ENCODE peak calls at places on chromosomes 11 and 22, in eight cellular contexts. One of them, this sample, is unnamed.

GRCh38 chr11:57679396-57679795 is 11.5 kb downstream of the ZDHHC5 start:
- DNase-seq in AG04450: no peak
- DNase-seq in nephron progenitor cell: no peak
- DNase-seq in brain microvascular endothelial cell: no peak
- DNase-seq in A549: no peak
- DNase-seq in astrocyte: no peak
- DNase-seq in right lobe of liver: no peak
- DNase-seq in astrocyte of the spinal cord: no peak
- DNase-seq in this sample: no peak

GRCh38 chr11:2168286-2169000 is 3.2 kb downstream of the TH start:
- DNase-seq in AG04450: no peak
- DNase-seq in astrocyte of the spinal cord: no peak
- DNase-seq in astrocyte: no peak
- DNase-seq in nephron progenitor cell: no peak
- DNase-seq in right lobe of liver: no peak
- DNase-seq in brain microvascular endothelial cell: no peak
- DNase-seq in A549: no peak
- DNase-seq in this sample: no peak

GRCh38 chr11:7672960-7673723 is at the start of gene CYB5R2:
- DNase-seq in right lobe of liver: peak
- DNase-seq in nephron progenitor cell: peak
- DNase-seq in astrocyte: no peak
- DNase-seq in astrocyte of the spinal cord: no peak
- DNase-seq in A549: peak
- DNase-seq in AG04450: no peak
- DNase-seq in brain microvascular endothelial cell: no peak
- DNase-seq in this sample: peak

GRCh38 chr22:30574095-30574981 is at the start of gene GAL3ST1:
- DNase-seq in brain microvascular endothelial cell: no peak
- DNase-seq in nephron progenitor cell: peak
- DNase-seq in astrocyte of the spinal cord: no peak
- DNase-seq in AG04450: no peak
- DNase-seq in A549: peak
- DNase-seq in right lobe of liver: no peak
- DNase-seq in astrocyte: no peak
- DNase-seq in this sample: no peak

GRCh38 chr22:44363980-44364749 is 51.4 kb upstream of the SHISAL1 start:
- DNase-seq in right lobe of liver: peak
- DNase-seq in astrocyte of the spinal cord: no peak
- DNase-seq in nephron progenitor cell: peak
- DNase-seq in AG04450: no peak
- DNase-seq in brain microvascular endothelial cell: no peak
- DNase-seq in astrocyte: no peak
- DNase-seq in A549: no peak
- DNase-seq in this sample: no peak

GRCh38 chr22:45631839-45632238 is 39.8 kb upstream of the ATXN10 start:
- DNase-seq in brain microvascular endothelial cell: no peak
- DNase-seq in AG04450: no peak
- DNase-seq in nephron progenitor cell: no peak
- DNase-seq in astrocyte of the spinal cord: no peak
- DNase-seq in A549: no peak
- DNase-seq in right lobe of liver: no peak
- DNase-seq in astrocyte: no peak
- DNase-seq in this sample: no peak

GRCh38 chr11:32056445-32056844 is 34.4 kb upstream of the RCN1 start:
- DNase-seq in right lobe of liver: no peak
- DNase-seq in A549: no peak
- DNase-seq in astrocyte of the spinal cord: peak
- DNase-seq in brain microvascular endothelial cell: no peak
- DNase-seq in nephron progenitor cell: no peak
- DNase-seq in astrocyte: peak
- DNase-seq in AG04450: no peak
- DNase-seq in this sample: peak

GRCh38 chr22:24008022-24008283 is 2.7 kb upstream of the GSTT4 start:
- DNase-seq in brain microvascular endothelial cell: no peak
- DNase-seq in astrocyte: no peak
- DNase-seq in AG04450: no peak
- DNase-seq in nephron progenitor cell: no peak
- DNase-seq in A549: no peak
- DNase-seq in astrocyte of the spinal cord: no peak
- DNase-seq in right lobe of liver: no peak
- DNase-seq in this sample: no peak

GRCh38 chr22:21933899-21934298 is 18.7 kb downstream of the PPM1F start:
- DNase-seq in brain microvascular endothelial cell: no peak
- DNase-seq in A549: no peak
- DNase-seq in astrocyte: no peak
- DNase-seq in right lobe of liver: no peak
- DNase-seq in astrocyte of the spinal cord: no peak
- DNase-seq in nephron progenitor cell: no peak
- DNase-seq in AG04450: no peak
- DNase-seq in this sample: no peak

GRCh38 chr11:14345668-14346067 is 13.3 kb downstream of the RRAS2 start:
- DNase-seq in brain microvascular endothelial cell: no peak
- DNase-seq in right lobe of liver: no peak
- DNase-seq in AG04450: no peak
- DNase-seq in astrocyte: no peak
- DNase-seq in astrocyte of the spinal cord: no peak
- DNase-seq in nephron progenitor cell: no peak
- DNase-seq in A549: no peak
- DNase-seq in this sample: peak

GRCh38 chr11:94746721-94747120 is 21.4 kb upstream of the AMOTL1 start:
- DNase-seq in brain microvascular endothelial cell: no peak
- DNase-seq in astrocyte: no peak
- DNase-seq in right lobe of liver: no peak
- DNase-seq in A549: peak
- DNase-seq in astrocyte of the spinal cord: no peak
- DNase-seq in nephron progenitor cell: no peak
- DNase-seq in AG04450: no peak
- DNase-seq in this sample: no peak

GRCh38 chr11:36075053-36075452 is 131.2 kb downstream of the LDLRAD3 start:
- DNase-seq in right lobe of liver: no peak
- DNase-seq in A549: no peak
- DNase-seq in AG04450: peak
- DNase-seq in brain microvascular endothelial cell: peak
- DNase-seq in nephron progenitor cell: no peak
- DNase-seq in astrocyte of the spinal cord: peak
- DNase-seq in astrocyte: peak
- DNase-seq in this sample: peak

GRCh38 chr22:27802389-27803079 is 978 bp upstream of the MN1 start:
- DNase-seq in nephron progenitor cell: no peak
- DNase-seq in A549: no peak
- DNase-seq in astrocyte: no peak
- DNase-seq in brain microvascular endothelial cell: no peak
- DNase-seq in right lobe of liver: peak
- DNase-seq in AG04450: no peak
- DNase-seq in astrocyte of the spinal cord: no peak
- DNase-seq in this sample: no peak

GRCh38 chr11:86228967-86229330 is 15.6 kb upstream of the EED start:
- DNase-seq in astrocyte of the spinal cord: no peak
- DNase-seq in A549: no peak
- DNase-seq in brain microvascular endothelial cell: no peak
- DNase-seq in right lobe of liver: no peak
- DNase-seq in nephron progenitor cell: no peak
- DNase-seq in AG04450: no peak
- DNase-seq in astrocyte: no peak
- DNase-seq in this sample: no peak

GRCh38 chr11:86228269-86228966 is 16.1 kb upstream of the EED start:
- DNase-seq in brain microvascular endothelial cell: no peak
- DNase-seq in AG04450: no peak
- DNase-seq in nephron progenitor cell: no peak
- DNase-seq in right lobe of liver: no peak
- DNase-seq in A549: no peak
- DNase-seq in astrocyte of the spinal cord: no peak
- DNase-seq in astrocyte: no peak
- DNase-seq in this sample: no peak

GRCh38 chr11:86230921-86231320 is 13.6 kb upstream of the EED start:
- DNase-seq in astrocyte of the spinal cord: no peak
- DNase-seq in A549: no peak
- DNase-seq in brain microvascular endothelial cell: no peak
- DNase-seq in nephron progenitor cell: no peak
- DNase-seq in astrocyte: no peak
- DNase-seq in right lobe of liver: no peak
- DNase-seq in AG04450: no peak
- DNase-seq in this sample: peak

GRCh38 chr11:86232556-86232955 is 12.0 kb upstream of the EED start:
- DNase-seq in A549: no peak
- DNase-seq in brain microvascular endothelial cell: no peak
- DNase-seq in AG04450: no peak
- DNase-seq in nephron progenitor cell: no peak
- DNase-seq in right lobe of liver: no peak
- DNase-seq in astrocyte: no peak
- DNase-seq in astrocyte of the spinal cord: no peak
- DNase-seq in this sample: no peak

GRCh38 chr11:86230196-86230813 is 14.2 kb upstream of the EED start:
- DNase-seq in right lobe of liver: no peak
- DNase-seq in AG04450: no peak
- DNase-seq in brain microvascular endothelial cell: no peak
- DNase-seq in astrocyte of the spinal cord: no peak
- DNase-seq in nephron progenitor cell: no peak
- DNase-seq in A549: no peak
- DNase-seq in astrocyte: no peak
- DNase-seq in this sample: no peak
- TF ChIP-seq CTCF in right lobe of liver: no peak
- TF ChIP-seq CTCF in AG04450: no peak
- TF ChIP-seq CTCF in brain microvascular endothelial cell: no peak
- TF ChIP-seq CTCF in astrocyte of the spinal cord: peak
- TF ChIP-seq CTCF in nephron progenitor cell: no peak
- TF ChIP-seq CTCF in A549: no peak
- TF ChIP-seq CTCF in astrocyte: no peak
- TF ChIP-seq CTCF in this sample: no peak

DNA sequence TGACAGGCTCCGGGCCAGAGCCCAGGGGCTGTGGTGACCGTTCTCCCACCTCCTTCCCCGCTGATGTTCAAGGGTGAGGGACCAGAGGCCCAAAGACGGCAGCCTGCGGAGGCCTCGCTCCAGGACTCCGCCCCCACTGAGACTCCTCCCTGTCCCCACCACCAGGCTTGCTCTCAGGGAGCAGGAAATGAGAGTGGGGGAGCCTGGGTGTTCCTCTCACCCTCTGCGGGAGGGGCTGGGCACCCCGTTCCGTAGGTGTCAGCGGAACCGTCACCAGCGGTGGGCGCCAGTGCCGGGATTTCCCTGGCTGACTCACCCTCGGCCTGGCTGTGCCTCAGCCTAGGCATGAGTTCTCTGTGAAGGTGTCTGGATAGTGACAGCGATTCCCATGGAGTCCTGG is 15.7 kb downstream of the DAGLA start:
- DNase-seq in astrocyte of the spinal cord: peak
- DNase-seq in A549: peak
- DNase-seq in AG04450: no peak
- DNase-seq in right lobe of liver: peak
- DNase-seq in astrocyte: peak
- DNase-seq in brain microvascular endothelial cell: peak
- DNase-seq in nephron progenitor cell: no peak
- DNase-seq in this sample: peak
- TF ChIP-seq CTCF in astrocyte of the spinal cord: peak
- TF ChIP-seq CTCF in A549: no peak
- TF ChIP-seq CTCF in AG04450: no peak
- TF ChIP-seq CTCF in right lobe of liver: no peak
- TF ChIP-seq CTCF in astrocyte: no peak
- TF ChIP-seq CTCF in brain microvascular endothelial cell: peak
- TF ChIP-seq CTCF in nephron progenitor cell: no peak
- TF ChIP-seq CTCF in this sample: peak

GRCh38 chr11:69014084-69014935 is 1.3 kb upstream of the MRGPRF start:
- DNase-seq in astrocyte: no peak
- DNase-seq in astrocyte of the spinal cord: peak
- DNase-seq in right lobe of liver: no peak
- DNase-seq in brain microvascular endothelial cell: no peak
- DNase-seq in A549: no peak
- DNase-seq in nephron progenitor cell: peak
- DNase-seq in AG04450: peak
- DNase-seq in this sample: no peak

GRCh38 chr11:69022268-69022667 is 9.2 kb upstream of the MRGPRF start:
- DNase-seq in astrocyte of the spinal cord: no peak
- DNase-seq in brain microvascular endothelial cell: no peak
- DNase-seq in nephron progenitor cell: no peak
- DNase-seq in astrocyte: no peak
- DNase-seq in A549: no peak
- DNase-seq in right lobe of liver: no peak
- DNase-seq in AG04450: no peak
- DNase-seq in this sample: no peak

GRCh38 chr11:69018924-69019323 is 5.9 kb upstream of the MRGPRF start:
- DNase-seq in right lobe of liver: no peak
- DNase-seq in brain microvascular endothelial cell: no peak
- DNase-seq in astrocyte of the spinal cord: peak
- DNase-seq in astrocyte: peak
- DNase-seq in AG04450: no peak
- DNase-seq in nephron progenitor cell: no peak
- DNase-seq in A549: no peak
- DNase-seq in this sample: peak

GRCh38 chr11:69014936-69015549 is 2.0 kb upstream of the MRGPRF start:
- DNase-seq in astrocyte: no peak
- DNase-seq in right lobe of liver: no peak
- DNase-seq in A549: no peak
- DNase-seq in AG04450: no peak
- DNase-seq in brain microvascular endothelial cell: no peak
- DNase-seq in nephron progenitor cell: no peak
- DNase-seq in astrocyte of the spinal cord: no peak
- DNase-seq in this sample: no peak

GRCh38 chr11:69017951-69018350 is 4.9 kb upstream of the MRGPRF start:
- DNase-seq in AG04450: no peak
- DNase-seq in nephron progenitor cell: no peak
- DNase-seq in astrocyte: no peak
- DNase-seq in A549: no peak
- DNase-seq in brain microvascular endothelial cell: no peak
- DNase-seq in astrocyte of the spinal cord: no peak
- DNase-seq in right lobe of liver: no peak
- DNase-seq in this sample: no peak
- TF ChIP-seq CTCF in AG04450: no peak
- TF ChIP-seq CTCF in nephron progenitor cell: no peak
- TF ChIP-seq CTCF in astrocyte: no peak
- TF ChIP-seq CTCF in A549: no peak
- TF ChIP-seq CTCF in brain microvascular endothelial cell: no peak
- TF ChIP-seq CTCF in astrocyte of the spinal cord: no peak
- TF ChIP-seq CTCF in right lobe of liver: no peak
- TF ChIP-seq CTCF in this sample: no peak

GRCh38 chr22:19704355-19705015 is 9.8 kb upstream of the SEPTIN5 start:
- DNase-seq in AG04450: no peak
- DNase-seq in astrocyte of the spinal cord: no peak
- DNase-seq in A549: no peak
- DNase-seq in nephron progenitor cell: no peak
- DNase-seq in brain microvascular endothelial cell: no peak
- DNase-seq in astrocyte: no peak
- DNase-seq in right lobe of liver: no peak
- DNase-seq in this sample: no peak

GRCh38 chr22:19706661-19707151 is 7.6 kb upstream of the SEPTIN5 start:
- DNase-seq in A549: no peak
- DNase-seq in nephron progenitor cell: no peak
- DNase-seq in astrocyte of the spinal cord: no peak
- DNase-seq in AG04450: no peak
- DNase-seq in brain microvascular endothelial cell: no peak
- DNase-seq in right lobe of liver: no peak
- DNase-seq in astrocyte: no peak
- DNase-seq in this sample: no peak

GRCh38 chr22:19707347-19708322 is 6.7 kb upstream of the SEPTIN5 start:
- DNase-seq in right lobe of liver: no peak
- DNase-seq in AG04450: no peak
- DNase-seq in nephron progenitor cell: no peak
- DNase-seq in A549: no peak
- DNase-seq in brain microvascular endothelial cell: no peak
- DNase-seq in astrocyte: no peak
- DNase-seq in astrocyte of the spinal cord: no peak
- DNase-seq in this sample: no peak

GRCh38 chr22:19703869-19704268 is 10.4 kb upstream of the SEPTIN5 start:
- DNase-seq in astrocyte: no peak
- DNase-seq in right lobe of liver: no peak
- DNase-seq in A549: no peak
- DNase-seq in AG04450: no peak
- DNase-seq in astrocyte of the spinal cord: no peak
- DNase-seq in brain microvascular endothelial cell: no peak
- DNase-seq in nephron progenitor cell: no peak
- DNase-seq in this sample: no peak

GRCh38 chr22:19705181-19705934 is 8.9 kb upstream of the SEPTIN5 start:
- DNase-seq in A549: no peak
- DNase-seq in AG04450: no peak
- DNase-seq in astrocyte of the spinal cord: no peak
- DNase-seq in right lobe of liver: no peak
- DNase-seq in astrocyte: no peak
- DNase-seq in nephron progenitor cell: no peak
- DNase-seq in brain microvascular endothelial cell: no peak
- DNase-seq in this sample: no peak
- TF ChIP-seq CTCF in A549: no peak
- TF ChIP-seq CTCF in AG04450: no peak
- TF ChIP-seq CTCF in astrocyte of the spinal cord: no peak
- TF ChIP-seq CTCF in right lobe of liver: no peak
- TF ChIP-seq CTCF in astrocyte: no peak
- TF ChIP-seq CTCF in nephron progenitor cell: peak
- TF ChIP-seq CTCF in brain microvascular endothelial cell: peak
- TF ChIP-seq CTCF in this sample: peak